ENCODE peak calls at places on chromosome 11, in eight cellular contexts. F is H7; Y is heart left ventricle; Z is cardiac fibroblast; H is ovary; V is naive thymus-derived CD4-positive, alpha-beta T cell; S is AG10803; R is astrocyte of the spinal cord. O is an unnamed sample.

GRCh38 chr11:30310623-30311022 is 12.3 kb upstream of the ARL14EP start:
- DNase-seq in V (no peak), R (no peak), Z (no peak), H (no peak), F (no peak), Y (no peak), S (no peak), O (no peak)

GRCh38 chr11:12092714-12093113 is 17.7 kb upstream of the MICAL2 start:
- DNase-seq in F (peak; percentile 41), V (no peak), S (no peak), R (no peak), H (no peak), Z (no peak), Y (no peak), O (no peak)

GRCh38 chr11:1070594-1071462 is 3.8 kb upstream of the MUC2 start:
- DNase-seq in Z (no peak), S (no peak), F (no peak), R (no peak), H (peak; percentile 4), V (no peak), Y (no peak), O (no peak)

GRCh38 chr11:128157423-128158298 is 429.7 kb downstream of the ETS1 start:
- DNase-seq in F (peak; percentile 32), H (peak; percentile 43), R (peak; percentile 88), Z (peak; percentile 87), Y (peak; percentile 37), S (peak; percentile 79), V (no peak), O (peak; percentile 47)

GRCh38 chr11:363948-364761 is 5.1 kb upstream of the B4GALNT4 start:
- DNase-seq in H (no peak), Z (no peak), Y (no peak), S (peak; percentile 28), F (peak; percentile 95), R (no peak), V (peak; percentile 51), O (peak; percentile 87)

GRCh38 chr11:93411705-93412104 is 81.2 kb downstream of the DEUP1 start:
- DNase-seq in F (no peak), Z (no peak), Y (no peak), S (no peak), V (no peak), R (no peak), H (no peak), O (no peak)

GRCh38 chr11:61917357-61918109 is at the start of gene RAB3IL1:
- DNase-seq in V (no peak), F (peak; percentile 99), Z (peak; percentile 67), S (peak; percentile 50), H (peak; percentile 81), R (no peak), Y (peak; percentile 79), O (peak; percentile 54)

GRCh38 chr11:111582163-111582562 is 20.1 kb upstream of the SIK2 start:
- DNase-seq in V (no peak), F (no peak), Y (no peak), R (no peak), S (peak; percentile 43), H (no peak), Z (no peak), O (no peak)

GRCh38 chr11:72072348-72072747 is 8.0 kb downstream of the NUMA1 start:
- DNase-seq in H (no peak), Z (peak; percentile 78), R (peak; percentile 83), V (no peak), Y (no peak), S (peak; percentile 86), F (no peak), O (no peak)

GRCh38 chr11:133904818-133905515 is 51.8 kb downstream of the IGSF9B start:
- DNase-seq in S (no peak), R (no peak), Y (no peak), Z (no peak), F (no peak), H (no peak), V (no peak), O (no peak)

GRCh38 chr11:30535818-30536217 is 50.3 kb downstream of the MPPED2 start:
- DNase-seq in S (peak; percentile 1), H (no peak), F (no peak), Z (no peak), Y (no peak), V (no peak), R (no peak), O (peak; percentile 89)

GRCh38 chr11:8686325-8686724 is 3.7 kb downstream of the RPL27A start:
- DNase-seq in H (no peak), R (no peak), F (no peak), Y (no peak), S (no peak), Z (no peak), V (no peak), O (no peak)

GRCh38 chr11:68835328-68835727 is 6.4 kb downstream of the CPT1A start:
- DNase-seq in Z (no peak), F (no peak), Y (no peak), H (no peak), V (no peak), R (no peak), S (no peak), O (no peak)

GRCh38 chr11:59010693-59011092 is 71.4 kb downstream of the GLYATL1 start:
- DNase-seq in R (no peak), V (no peak), H (no peak), S (no peak), Z (no peak), F (no peak), Y (no peak), O (no peak)
- H3K4me3 ChIP-seq in R (no peak overlapping the region), V (no peak overlapping the region), H (no peak overlapping the region), S (no peak overlapping the region), Z (no peak overlapping the region), F (no peak overlapping the region), Y (no peak overlapping the region), O (no peak overlapping the region)

DNA sequence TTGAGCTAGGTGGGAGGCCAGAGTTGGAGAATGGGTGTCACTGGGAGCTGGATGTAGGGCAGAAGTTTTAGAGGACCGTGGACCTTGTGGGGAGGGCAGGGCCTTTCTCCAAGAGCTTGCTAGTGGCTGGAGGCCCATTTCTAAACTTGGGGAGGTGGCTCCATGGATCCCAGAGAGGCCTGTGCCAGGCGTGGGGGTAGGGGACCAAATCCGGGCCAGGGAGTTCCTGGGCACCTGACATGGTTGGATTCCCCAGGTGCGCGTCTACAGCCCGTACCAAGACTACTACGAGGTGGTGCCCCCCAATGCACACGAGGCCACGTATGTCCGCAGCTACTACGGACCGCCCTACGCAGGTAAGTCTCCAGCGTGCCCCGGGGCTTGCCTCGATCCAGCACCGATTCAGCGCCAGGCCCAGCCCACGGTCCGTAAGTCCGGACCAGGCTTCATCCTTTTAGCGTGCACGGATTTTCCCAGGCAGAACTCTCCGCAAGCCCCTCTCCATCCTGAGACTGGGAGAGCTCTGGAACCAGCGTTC is 14.2 kb downstream of the PLEKHB1 start:
- DNase-seq in R (no peak), F (no peak), S (no peak), Z (no peak), H (no peak), Y (no peak), V (no peak), O (no peak)
- H3K4me3 ChIP-seq in R (peak overlapping the region; percentile 22), F (peak overlapping the region; percentile 16), S (peak overlapping the region; percentile 60), Z (peak overlapping the region; percentile 22), H (peak overlapping the region; percentile 21), Y (peak overlapping the region; percentile 56), V (no peak overlapping the region), O (no peak overlapping the region)

GRCh38 chr11:114134870-114135269 is 75.4 kb downstream of the ZBTB16 start:
- DNase-seq in H (no peak), V (no peak), Z (peak; percentile 93), R (peak; percentile 76), F (no peak), Y (no peak), S (peak; percentile 92), O (no peak)
- H3K4me3 ChIP-seq in H (no peak overlapping the region), V (no peak overlapping the region), Z (no peak overlapping the region), R (no peak overlapping the region), F (no peak overlapping the region), Y (no peak overlapping the region), S (no peak overlapping the region), O (no peak overlapping the region)

GRCh38 chr11:131392528-131393255 is 22.3 kb downstream of the NTM start:
- DNase-seq in H (no peak), F (peak; percentile 65), V (no peak), R (peak; percentile 2), Z (peak; percentile 4), S (peak; percentile 3), Y (no peak), O (peak; percentile 86)

GRCh38 chr11:131386408-131386807 is 16.0 kb downstream of the NTM start:
- DNase-seq in S (no peak), H (no peak), V (no peak), R (no peak), F (no peak), Y (no peak), Z (no peak), O (no peak)

GRCh38 chr11:131385763-131386394 is 15.5 kb downstream of the NTM start:
- DNase-seq in R (no peak), S (no peak), F (no peak), Y (no peak), H (no peak), V (no peak), Z (no peak), O (no peak)

GRCh38 chr11:131391161-131391560 is 20.7 kb downstream of the NTM start:
- DNase-seq in Y (no peak), S (no peak), Z (no peak), H (no peak), F (no peak), R (no peak), V (no peak), O (no peak)

DNA sequence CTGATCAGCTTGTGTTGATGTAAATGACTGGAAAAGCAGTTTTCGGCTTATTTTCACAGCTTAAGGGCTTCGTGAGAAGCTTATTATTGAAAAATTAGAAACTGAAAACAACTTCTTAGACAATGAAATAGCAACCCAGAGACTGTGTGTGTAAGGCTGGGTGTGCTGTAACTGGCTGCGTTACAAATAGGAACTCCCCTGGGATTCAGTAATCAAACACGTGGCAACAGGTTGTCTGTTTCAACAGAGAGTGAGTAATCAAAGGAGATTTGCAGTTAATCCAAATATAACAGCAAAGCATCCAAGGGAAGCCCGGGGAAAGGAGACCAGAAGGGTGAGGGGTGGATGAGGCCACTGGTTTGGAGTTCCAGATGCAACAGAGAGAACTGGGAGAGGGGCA is 19.2 kb downstream of the NTM start:
- DNase-seq in S (no peak), H (no peak), F (no peak), Y (no peak), Z (no peak), V (no peak), R (no peak), O (peak; percentile 69)
- H3K4me3 ChIP-seq in S (no peak overlapping the region), H (no peak overlapping the region), F (no peak overlapping the region), Y (no peak overlapping the region), Z (no peak overlapping the region), V (no peak overlapping the region), R (no peak overlapping the region), O (no peak overlapping the region)

GRCh38 chr11:107705027-107705426 is 6.8 kb downstream of the SLN start:
- DNase-seq in R (peak; percentile 90), Z (peak; percentile 74), V (no peak), F (no peak), Y (no peak), S (peak; percentile 87), H (no peak), O (no peak)
- H3K4me3 ChIP-seq in R (no peak overlapping the region), Z (no peak overlapping the region), V (no peak overlapping the region), F (no peak overlapping the region), Y (no peak overlapping the region), S (no peak overlapping the region), H (no peak overlapping the region), O (no peak overlapping the region)

GRCh38 chr11:76455931-76456330 is 11.1 kb downstream of the EMSY start:
- DNase-seq in Z (no peak), F (no peak), Y (no peak), H (no peak), S (no peak), R (no peak), V (no peak), O (no peak)
- H3K4me3 ChIP-seq in Z (no peak overlapping the region), F (no peak overlapping the region), Y (no peak overlapping the region), H (no peak overlapping the region), S (no peak overlapping the region), R (no peak overlapping the region), V (no peak overlapping the region), O (no peak overlapping the region)